ENCODE peak calls at places on chromosomes 3 and 15, in six cellular contexts. B is PC-3, Q is HCT116, F is thyroid gland, P is K562, W is HepG2. Y is an unnamed sample.

GRCh38 chr3:4501422-4501821 is 8.3 kb downstream of the ITPR1 start:
- DNase-seq in B (no peak), Q (no peak), F (no peak), P (no peak), W (peak; percentile 24), Y (no peak)

GRCh38 chr15:26712350-26712749 is 60.5 kb downstream of the GABRB3 start:
- DNase-seq in B (no peak), Q (no peak), F (no peak), P (no peak), W (no peak), Y (no peak)

GRCh38 chr3:37994639-37994972 is 4.0 kb downstream of the VILL start:
- DNase-seq in B (no peak), Q (no peak), F (no peak), P (no peak), W (no peak), Y (no peak)

GRCh38 chr15:81029416-81030367 is 29.0 kb downstream of the TLNRD1 start:
- DNase-seq in B (peak; percentile 52), Q (no peak), F (no peak), P (no peak), W (no peak), Y (peak; percentile 23)

GRCh38 chr15:62848631-62849050 is 193.9 kb upstream of the TPM1 start:
- DNase-seq in B (peak; percentile 35), Q (no peak), F (no peak), P (no peak), W (peak; percentile 13), Y (no peak)

GRCh38 chr3:48990636-48991421 is 788 bp downstream of the P4HTM start:
- DNase-seq in B (peak; percentile 23), Q (no peak), F (peak; percentile 26), P (no peak), W (no peak), Y (no peak)

GRCh38 chr3:168030488-168031054 is 65.2 kb downstream of the GOLIM4 start:
- DNase-seq in B (no peak), Q (no peak), F (no peak), P (no peak), W (no peak), Y (no peak)

GRCh38 chr3:8488436-8488835 is 13.2 kb upstream of the LMCD1 start:
- DNase-seq in B (no peak), Q (no peak), F (no peak), P (peak; percentile 12), W (no peak), Y (no peak)

GRCh38 chr15:23860290-23860751 is 173.2 kb upstream of the NDN start:
- DNase-seq in B (no peak), Q (no peak), F (no peak), P (no peak), W (no peak), Y (no peak)

GRCh38 chr3:38627956-38628355 is 21.5 kb downstream of the SCN5A start:
- DNase-seq in B (peak; percentile 45), Q (no peak), F (no peak), P (peak; percentile 72), W (peak; percentile 20), Y (no peak)

DNA sequence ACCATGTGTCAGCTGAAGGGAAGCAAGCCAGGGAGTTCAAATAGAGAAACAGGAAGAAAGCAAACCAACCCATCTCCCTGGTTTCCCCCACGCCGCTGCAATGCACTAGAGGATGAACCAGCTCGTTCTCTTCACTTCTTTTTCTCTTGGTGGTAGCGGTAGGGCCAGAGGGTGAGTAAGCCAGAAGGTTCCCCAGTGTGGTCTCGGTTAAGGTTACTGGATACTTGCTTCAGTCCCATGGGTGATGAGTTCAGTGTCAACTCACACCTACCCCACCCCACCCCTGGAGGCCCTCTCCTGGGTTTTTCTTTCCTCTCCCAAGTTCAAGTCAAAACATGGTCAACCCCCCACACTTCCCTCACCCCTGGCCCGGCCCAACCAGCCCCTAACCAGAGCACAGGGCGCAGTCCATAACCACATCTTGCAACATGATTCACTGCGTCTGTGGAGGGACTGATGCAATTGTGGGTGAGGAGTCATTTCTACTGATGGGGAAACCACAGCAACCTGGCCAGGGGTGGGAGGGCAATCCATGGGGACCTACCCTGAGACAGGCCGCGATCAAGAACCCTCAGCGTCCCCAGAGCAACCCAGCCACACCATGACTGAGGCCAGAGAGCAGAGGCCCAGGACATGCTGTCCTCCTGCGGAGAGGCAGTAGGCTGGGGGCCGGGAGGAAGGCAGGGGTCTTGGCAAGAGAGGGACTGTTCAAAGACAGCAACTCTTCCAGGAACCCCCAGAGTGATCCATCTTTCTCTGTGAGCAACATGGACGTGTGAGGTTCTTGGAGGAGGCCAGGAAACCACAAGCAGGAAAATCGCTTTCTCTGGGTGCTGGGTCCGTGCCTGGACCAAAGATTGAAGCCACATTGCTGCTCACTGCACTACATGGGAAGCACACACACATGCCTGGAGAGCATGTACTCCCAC is 276.6 kb downstream of the UACA start:
- DNase-seq in B (peak; percentile 65), Q (no peak), F (no peak), P (no peak), W (no peak), Y (no peak)
- H3K27me3 ChIP-seq in B (no peaks in the 10 kb centered on the region), Q (peaks cover 4% of the 10 kb centered on the region), F (no peaks in the 10 kb centered on the region), P (peaks cover 37% of the 10 kb centered on the region), W (peaks cover 16% of the 10 kb centered on the region), Y (peaks cover 97% of the 10 kb centered on the region)

DNA sequence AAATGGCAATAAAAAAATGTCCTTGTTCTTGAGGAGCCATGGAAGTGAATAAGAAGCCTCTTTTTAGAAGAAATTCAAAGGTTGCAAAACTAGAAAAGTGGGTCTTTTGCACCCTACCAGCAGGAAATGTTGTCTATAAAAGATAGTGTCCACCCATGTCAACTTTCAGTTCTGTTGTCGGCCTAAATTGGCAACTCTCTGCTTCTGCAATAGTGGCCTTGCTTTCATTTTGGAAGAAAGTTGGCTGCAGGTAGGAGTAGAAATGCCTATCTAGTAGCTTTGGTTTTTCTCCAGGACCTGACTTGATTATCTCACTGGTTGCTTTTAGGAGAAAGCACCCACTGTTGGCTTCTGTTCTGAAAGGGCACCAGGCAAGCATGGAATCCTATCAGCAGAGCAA is 85.4 kb downstream of the TMEM108 start:
- DNase-seq in B (no peak), Q (no peak), F (no peak), P (no peak), W (no peak), Y (no peak)
- H3K4me1 ChIP-seq in B (no peaks in the 10 kb centered on the region), Q (no peaks in the 10 kb centered on the region), F (no peaks in the 10 kb centered on the region), P (no peaks in the 10 kb centered on the region), W (no peaks in the 10 kb centered on the region), Y (no peaks in the 10 kb centered on the region)

DNA sequence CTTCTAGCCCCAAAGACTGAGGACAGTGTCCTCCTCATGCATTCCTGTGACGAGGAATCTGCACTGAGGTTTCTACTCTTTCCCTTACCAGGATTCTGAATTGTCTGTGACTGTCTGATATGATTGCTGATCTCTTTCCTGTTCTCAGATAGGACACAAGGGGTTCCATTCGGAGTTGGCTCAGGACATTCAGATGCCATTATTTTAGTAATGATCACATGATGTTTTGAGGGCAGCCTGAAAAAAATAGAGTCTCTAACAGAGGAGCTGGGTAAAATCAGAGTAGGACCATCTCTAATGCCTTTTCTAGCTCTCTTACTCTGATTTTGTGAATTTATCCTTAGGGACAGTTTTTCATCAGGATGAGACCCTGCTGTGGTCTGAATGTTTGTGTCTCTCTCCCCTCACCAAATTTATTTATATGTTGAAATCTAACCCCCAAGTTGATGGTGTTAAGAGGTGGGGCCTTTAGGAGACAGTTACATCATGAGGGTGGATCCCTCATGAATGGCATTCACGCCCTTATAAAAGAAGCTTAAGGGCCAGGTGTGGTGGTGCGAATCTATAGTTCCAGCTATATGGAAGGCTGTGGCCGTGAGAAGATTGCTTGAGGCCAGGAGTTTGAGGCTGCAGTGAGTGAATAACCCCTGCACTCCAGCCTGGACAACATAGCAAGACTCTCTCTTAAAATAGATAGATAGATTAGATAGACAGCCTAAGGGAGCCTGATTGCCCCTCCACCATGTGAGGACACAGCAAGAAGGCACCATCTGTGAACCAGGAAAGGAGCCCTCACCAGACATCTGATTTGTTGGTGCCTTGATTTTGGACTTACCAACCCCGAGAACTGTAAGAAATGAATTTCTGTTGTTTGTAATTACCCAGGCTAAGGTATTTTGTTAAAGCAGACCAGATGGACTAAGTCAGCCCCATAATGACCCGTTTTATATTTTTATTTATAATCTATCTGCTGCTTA is 24.4 kb downstream of the FNDC3B start:
- DNase-seq in B (no peak), Q (no peak), F (no peak), P (no peak), W (no peak), Y (no peak)
- TF ChIP-seq CTCF in B (no peak), Q (no peak), F (no peak), P (no peak), W (no peak), Y (no peak)

GRCh38 chr3:127071597-127072001 is 88.7 kb downstream of the PLXNA1 start:
- DNase-seq in B (no peak), Q (no peak), F (no peak), P (no peak), W (no peak), Y (no peak)

GRCh38 chr3:127068111-127068810 is 85.3 kb downstream of the PLXNA1 start:
- DNase-seq in B (no peak), Q (no peak), F (no peak), P (no peak), W (no peak), Y (no peak)

GRCh38 chr3:127068871-127069270 is 86.0 kb downstream of the PLXNA1 start:
- DNase-seq in B (no peak), Q (no peak), F (no peak), P (no peak), W (no peak), Y (no peak)

GRCh38 chr3:127070776-127071175 is 87.9 kb downstream of the PLXNA1 start:
- DNase-seq in B (no peak), Q (no peak), F (no peak), P (no peak), W (no peak), Y (no peak)

GRCh38 chr3:127069814-127070440 is 87.0 kb downstream of the PLXNA1 start:
- DNase-seq in B (no peak), Q (no peak), F (no peak), P (no peak), W (no peak), Y (no peak)
- H3K27me3 ChIP-seq in B (no peaks in the 10 kb centered on the region), Q (no peaks in the 10 kb centered on the region), F (no peaks in the 10 kb centered on the region), P (peaks cover 43% of the 10 kb centered on the region), W (peaks cover 71% of the 10 kb centered on the region), Y (no peaks in the 10 kb centered on the region)